ENCODE peak calls at places on chromosomes 7 and 10, in ten cellular contexts. L is NCI-H748 treated with DMSO at 0.1 percent for 48 hours; P is prostate gland; I is GM12891; U is GM10248; O is NCI-H460; X is psoas muscle; E is effector memory CD8-positive, alpha-beta T cell; N is nephron progenitor cell; H is NCI-H146. Z is an unnamed sample.

GRCh38 chr10:122279725-122280141 is 8.6 kb downstream of the BTBD16 start:
- DNase-seq in L (peak), P (no peak), I (no peak), U (peak), O (peak), X (no peak), E (no peak), N (peak), H (peak), Z (no peak)

GRCh38 chr10:929965-930364 is 1.5 kb downstream of the LARP4B start:
- DNase-seq in L (no peak), P (no peak), I (no peak), U (peak), O (no peak), X (no peak), E (no peak), N (no peak), H (no peak), Z (no peak)

GRCh38 chr10:21524526-21525366 is 736 bp downstream of the SKIDA1 start:
- DNase-seq in L (peak), P (peak), I (no peak), U (no peak), O (no peak), X (no peak), E (no peak), N (no peak), H (peak), Z (no peak)

GRCh38 chr10:123517901-123518300 is 148.3 kb upstream of the GPR26 start:
- DNase-seq in L (no peak), P (no peak), I (no peak), U (no peak), O (no peak), X (no peak), E (no peak), N (no peak), H (no peak), Z (no peak)

GRCh38 chr7:28470344-28470743 is 58.0 kb downstream of the CREB5 start:
- DNase-seq in L (no peak), P (no peak), I (no peak), U (no peak), O (no peak), X (no peak), E (no peak), N (no peak), H (no peak), Z (no peak)

GRCh38 chr10:114632869-114633715 is 25.0 kb downstream of the ABLIM1 start:
- DNase-seq in L (no peak), P (no peak), I (no peak), U (peak), O (peak), X (peak), E (no peak), N (no peak), H (no peak), Z (peak)

GRCh38 chr10:34904191-34904590 is 89.1 kb upstream of the PARD3 start:
- DNase-seq in L (no peak), P (no peak), I (no peak), U (no peak), O (no peak), X (no peak), E (no peak), N (no peak), H (no peak), Z (no peak)

GRCh38 chr10:112208292-112208691 is 24.7 kb upstream of the GPAM start:
- DNase-seq in L (no peak), P (no peak), I (no peak), U (no peak), O (no peak), X (no peak), E (no peak), N (no peak), H (no peak), Z (no peak)

GRCh38 chr10:65550761-65551160 is 1375.1 kb upstream of the LRRTM3 start:
- DNase-seq in L (no peak), P (no peak), I (no peak), U (no peak), O (no peak), X (no peak), E (no peak), N (no peak), H (no peak), Z (no peak)

GRCh38 chr10:28774051-28774995 is 97.0 kb downstream of the BAMBI start:
- DNase-seq in L (no peak), P (no peak), I (no peak), U (no peak), O (no peak), X (no peak), E (no peak), N (no peak), H (peak), Z (no peak)

GRCh38 chr10:338176-339037 is 203.2 kb downstream of the ZMYND11 start:
- DNase-seq in L (no peak), P (peak), I (no peak), U (no peak), O (no peak), X (no peak), E (no peak), N (no peak), H (no peak), Z (peak)

GRCh38 chr10:78295242-78295641 is 261.6 kb downstream of the RPS24 start:
- DNase-seq in L (no peak), P (no peak), I (no peak), U (no peak), O (no peak), X (no peak), E (no peak), N (no peak), H (no peak), Z (no peak)

GRCh38 chr7:83267141-83267631 is 104.5 kb upstream of the PCLO start:
- DNase-seq in L (peak), P (peak), I (no peak), U (no peak), O (no peak), X (no peak), E (no peak), N (no peak), H (no peak), Z (no peak)

GRCh38 chr10:119352042-119352441 is 144.7 kb downstream of the GRK5 start:
- DNase-seq in L (no peak), P (no peak), I (no peak), U (no peak), O (no peak), X (no peak), E (no peak), N (no peak), H (no peak), Z (no peak)

GRCh38 chr10:98349508-98349922 is 65.5 kb downstream of the PYROXD2 start:
- DNase-seq in L (no peak), P (no peak), I (no peak), U (no peak), O (no peak), X (peak), E (no peak), N (no peak), H (no peak), Z (no peak)

GRCh38 chr10:4062072-4062471 is 277.1 kb upstream of the KLF6 start:
- DNase-seq in L (no peak), P (no peak), I (no peak), U (no peak), O (no peak), X (no peak), E (no peak), N (no peak), H (no peak), Z (no peak)

GRCh38 chr7:1056006-1056784 is 11.8 kb downstream of the GPR146 start:
- DNase-seq in L (no peak), P (no peak), I (no peak), U (no peak), O (no peak), X (no peak), E (no peak), N (no peak), H (no peak), Z (no peak)

GRCh38 chr7:130529417-130529816 is 37.5 kb downstream of the MEST start:
- DNase-seq in L (no peak), P (no peak), I (no peak), U (no peak), O (no peak), X (no peak), E (no peak), N (no peak), H (no peak), Z (no peak)

GRCh38 chr10:110368002-110368401 is 63.3 kb upstream of the SMNDC1 start:
- DNase-seq in L (no peak), P (no peak), I (no peak), U (peak), O (no peak), X (no peak), E (no peak), N (no peak), H (no peak), Z (no peak)

GRCh38 chr10:17387861-17388503 is 66.4 kb downstream of the ST8SIA6 start:
- DNase-seq in L (peak), P (peak), I (no peak), U (no peak), O (no peak), X (no peak), E (no peak), N (no peak), H (peak), Z (no peak)

GRCh38 chr7:157690833-157691382 is 354.1 kb downstream of the DNAJB6 start:
- DNase-seq in L (peak), P (peak), I (no peak), U (no peak), O (no peak), X (peak), E (no peak), N (peak), H (peak), Z (no peak)

GRCh38 chr10:13000431-13000830 is 1.1 kb downstream of the CCDC3 start:
- DNase-seq in L (no peak), P (no peak), I (no peak), U (no peak), O (no peak), X (no peak), E (no peak), N (no peak), H (peak), Z (no peak)

GRCh38 chr10:1394155-1394912 is 338.1 kb downstream of the WDR37 start:
- DNase-seq in L (no peak), P (no peak), I (no peak), U (no peak), O (no peak), X (no peak), E (no peak), N (no peak), H (no peak), Z (no peak)

GRCh38 chr10:81978238-81978637 is 103.2 kb downstream of the NRG3 start:
- DNase-seq in L (no peak), P (no peak), I (no peak), U (no peak), O (peak), X (no peak), E (no peak), N (peak), H (no peak), Z (no peak)

GRCh38 chr7:117674617-117675016 is 194.8 kb downstream of the CFTR start:
- DNase-seq in L (no peak), P (no peak), I (no peak), U (no peak), O (no peak), X (no peak), E (no peak), N (no peak), H (no peak), Z (no peak)

GRCh38 chr10:26821699-26822542 is 38.8 kb downstream of the ABI1 start:
- DNase-seq in L (no peak), P (peak), I (no peak), U (no peak), O (no peak), X (no peak), E (no peak), N (no peak), H (no peak), Z (no peak)

GRCh38 chr10:28738200-28738599 is 60.9 kb downstream of the BAMBI start:
- DNase-seq in L (no peak), P (no peak), I (no peak), U (no peak), O (no peak), X (no peak), E (no peak), N (no peak), H (no peak), Z (no peak)

GRCh38 chr10:51729822-51730530 is 30.6 kb upstream of the CSTF2T start:
- DNase-seq in L (no peak), P (no peak), I (no peak), U (no peak), O (no peak), X (no peak), E (no peak), N (no peak), H (no peak), Z (no peak)

GRCh38 chr7:4136036-4136435 is 546.1 kb upstream of the FOXK1 start:
- DNase-seq in L (no peak), P (no peak), I (no peak), U (no peak), O (no peak), X (no peak), E (no peak), N (no peak), H (no peak), Z (no peak)

GRCh38 chr10:132589681-132590080 is 52.1 kb downstream of the INPP5A start:
- DNase-seq in L (no peak), P (no peak), I (no peak), U (no peak), O (no peak), X (no peak), E (no peak), N (no peak), H (no peak), Z (no peak)

GRCh38 chr10:19801369-19801768 is 14.9 kb upstream of the PLXDC2 start:
- DNase-seq in L (no peak), P (no peak), I (no peak), U (no peak), O (no peak), X (no peak), E (no peak), N (no peak), H (no peak), Z (no peak)

GRCh38 chr10:129416136-129416530 is 50.9 kb upstream of the MGMT start:
- DNase-seq in L (no peak), P (no peak), I (no peak), U (no peak), O (no peak), X (no peak), E (no peak), N (no peak), H (no peak), Z (no peak)

GRCh38 chr10:68871731-68872342 is 29.3 kb upstream of the DDX50 start:
- DNase-seq in L (peak), P (peak), I (no peak), U (no peak), O (no peak), X (no peak), E (no peak), N (no peak), H (peak), Z (no peak)